ENCODE peak calls at places on chromosome 10, in four cellular contexts. B, X, T and C are unnamed samples. For H3K4me1, the result is how much of the 10 kb centered on the place peaks cover.

GRCh38 chr10:96369890-96370574 is 11.2 kb upstream of the OPALIN start:
- DNase-seq in X (no peak), T (no peak), B (no peak), C (no peak)

GRCh38 chr10:12852732-12853131 is 148.8 kb downstream of the CCDC3 start:
- DNase-seq in X (no peak), B (no peak), T (no peak), C (no peak)

GRCh38 chr10:14409247-14409646 is 78.5 kb upstream of the FRMD4A start:
- DNase-seq in X (no peak), T (no peak), B (no peak), C (no peak)

GRCh38 chr10:120833222-120833928 is 17.8 kb upstream of the WDR11 start:
- DNase-seq in B (no peak), X (no peak), T (no peak), C (no peak)

GRCh38 chr10:108069096-108069495 is 904.6 kb upstream of the SORCS1 start:
- DNase-seq in X (no peak), B (no peak), T (no peak), C (no peak)

GRCh38 chr10:94183666-94184264 is 179.0 kb downstream of the NOC3L start:
- DNase-seq in T (no peak), B (no peak), X (no peak), C (no peak)

GRCh38 chr10:102231357-102232318 is 5.5 kb downstream of the ELOVL3 start:
- DNase-seq in T (no peak), X (peak), B (peak), C (peak)

GRCh38 chr10:100999742-101000601 is at the start of gene LZTS2:
- DNase-seq in X (no peak), B (no peak), T (peak), C (peak)

GRCh38 chr10:28838908-28839307 is 161.6 kb downstream of the BAMBI start:
- DNase-seq in X (peak), B (no peak), T (no peak), C (no peak)

GRCh38 chr10:48614481-48615383 is 9.9 kb upstream of the ARHGAP22 start:
- DNase-seq in B (no peak), T (no peak), X (no peak), C (no peak)

GRCh38 chr10:13001041-13001886 is at the start of gene CCDC3:
- DNase-seq in B (peak), X (no peak), T (peak), C (no peak)

GRCh38 chr10:4851176-4851575 is 25.2 kb downstream of the AKR1E2 start:
- DNase-seq in T (no peak), B (no peak), X (no peak), C (no peak)

GRCh38 chr10:31467791-31468535 is 148.9 kb downstream of the ZEB1 start:
- DNase-seq in B (no peak), X (peak), T (no peak), C (no peak)

GRCh38 chr10:11145498-11145855 is 127.8 kb downstream of the CELF2 start:
- DNase-seq in T (no peak), X (no peak), B (peak), C (peak)

GRCh38 chr10:113474756-113475155 is 78.1 kb upstream of the HABP2 start:
- DNase-seq in X (no peak), B (no peak), T (no peak), C (no peak)

GRCh38 chr10:33193867-33194521 is 140.5 kb downstream of the NRP1 start:
- DNase-seq in T (no peak), B (no peak), X (no peak), C (no peak)

GRCh38 chr10:50937230-50937907 is 51.9 kb upstream of the A1CF start:
- DNase-seq in B (no peak), X (peak), T (no peak), C (no peak)

GRCh38 chr10:686155-686931 is 3.1 kb downstream of the DIP2C start:
- DNase-seq in T (no peak), B (no peak), X (no peak), C (no peak)

GRCh38 chr10:18681971-18682403 is 22.8 kb downstream of the ARL5B start:
- DNase-seq in X (no peak), T (no peak), B (no peak), C (no peak)

GRCh38 chr10:58027431-58027830 is 240.3 kb downstream of the IPMK start:
- DNase-seq in T (no peak), X (no peak), B (no peak), C (no peak)

GRCh38 chr10:44756235-44756634 is 154.9 kb upstream of the TMEM72 start:
- DNase-seq in X (no peak), T (no peak), B (no peak), C (no peak)

GRCh38 chr10:52280051-52280450 is 34.0 kb upstream of the DKK1 start:
- DNase-seq in X (no peak), B (no peak), T (no peak), C (no peak)

GRCh38 chr10:118298787-118299186 is 43.3 kb downstream of the FAM204A start:
- DNase-seq in B (no peak), X (no peak), T (no peak), C (no peak)

GRCh38 chr10:132517951-132518521 is 19.6 kb upstream of the INPP5A start:
- DNase-seq in B (peak), X (no peak), T (peak), C (peak)

GRCh38 chr10:132520147-132520811 is 17.3 kb upstream of the INPP5A start:
- DNase-seq in X (no peak), B (peak), T (peak), C (peak)

GRCh38 chr10:132519382-132520146 is 18.0 kb upstream of the INPP5A start:
- DNase-seq in B (peak), X (no peak), T (peak), C (peak)

GRCh38 chr10:132516771-132517725 is 20.5 kb upstream of the INPP5A start:
- DNase-seq in T (peak), B (peak), X (no peak), C (peak)

GRCh38 chr10:132518572-132519381 is 18.8 kb upstream of the INPP5A start:
- DNase-seq in X (peak), B (peak), T (peak), C (peak)
- H3K4me1 ChIP-seq in X (under half), B (half or more), T (under half), C (half or more)

DNA sequence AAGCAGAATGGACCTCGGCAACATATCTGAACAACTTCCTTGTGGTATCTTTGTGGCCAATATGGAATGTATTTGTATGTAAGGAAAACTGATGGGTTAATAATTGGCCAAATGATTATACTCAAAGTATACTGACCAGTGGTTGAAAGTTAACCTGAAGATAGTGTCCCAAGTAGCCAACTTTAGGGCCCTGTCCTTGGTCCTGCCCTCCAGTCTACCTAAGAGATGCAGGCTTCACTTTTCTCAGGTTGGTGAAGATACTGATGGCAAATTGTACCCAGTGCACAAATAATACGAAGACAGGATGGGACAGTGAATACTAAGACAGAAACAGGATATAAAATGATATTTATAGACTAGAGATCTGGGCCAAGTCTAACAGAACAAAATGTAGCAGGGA is 109.2 kb downstream of the SORCS3 start:
- DNase-seq in B (no peak), T (no peak), X (no peak), C (no peak)
- TF ChIP-seq POLR2A in B (no peak), T (no peak), X (no peak), C (no peak)

DNA sequence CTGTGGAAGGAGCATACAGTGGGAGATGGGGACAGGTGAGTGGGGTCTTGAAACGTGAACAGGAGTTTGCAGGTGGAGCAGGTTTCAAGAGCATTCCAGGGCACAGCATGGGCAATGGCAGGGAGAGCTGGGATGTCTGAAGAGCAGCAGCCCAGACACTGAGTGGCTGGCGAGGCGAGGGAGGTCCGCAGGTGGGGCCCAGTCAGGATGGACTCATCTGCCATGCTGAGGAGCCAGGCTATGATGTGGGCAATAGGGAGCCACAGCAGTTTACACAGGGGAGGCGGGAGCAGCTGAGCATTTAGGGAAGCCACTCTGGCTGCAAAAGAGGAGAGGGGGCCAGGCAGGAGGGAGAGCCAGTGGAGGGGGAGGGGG is 138.7 kb downstream of the FAM53B start:
- DNase-seq in X (no peak), T (peak), B (no peak), C (peak)
- H3K4me1 ChIP-seq in X (under half), T (under half), B (under half), C (half or more)

DNA sequence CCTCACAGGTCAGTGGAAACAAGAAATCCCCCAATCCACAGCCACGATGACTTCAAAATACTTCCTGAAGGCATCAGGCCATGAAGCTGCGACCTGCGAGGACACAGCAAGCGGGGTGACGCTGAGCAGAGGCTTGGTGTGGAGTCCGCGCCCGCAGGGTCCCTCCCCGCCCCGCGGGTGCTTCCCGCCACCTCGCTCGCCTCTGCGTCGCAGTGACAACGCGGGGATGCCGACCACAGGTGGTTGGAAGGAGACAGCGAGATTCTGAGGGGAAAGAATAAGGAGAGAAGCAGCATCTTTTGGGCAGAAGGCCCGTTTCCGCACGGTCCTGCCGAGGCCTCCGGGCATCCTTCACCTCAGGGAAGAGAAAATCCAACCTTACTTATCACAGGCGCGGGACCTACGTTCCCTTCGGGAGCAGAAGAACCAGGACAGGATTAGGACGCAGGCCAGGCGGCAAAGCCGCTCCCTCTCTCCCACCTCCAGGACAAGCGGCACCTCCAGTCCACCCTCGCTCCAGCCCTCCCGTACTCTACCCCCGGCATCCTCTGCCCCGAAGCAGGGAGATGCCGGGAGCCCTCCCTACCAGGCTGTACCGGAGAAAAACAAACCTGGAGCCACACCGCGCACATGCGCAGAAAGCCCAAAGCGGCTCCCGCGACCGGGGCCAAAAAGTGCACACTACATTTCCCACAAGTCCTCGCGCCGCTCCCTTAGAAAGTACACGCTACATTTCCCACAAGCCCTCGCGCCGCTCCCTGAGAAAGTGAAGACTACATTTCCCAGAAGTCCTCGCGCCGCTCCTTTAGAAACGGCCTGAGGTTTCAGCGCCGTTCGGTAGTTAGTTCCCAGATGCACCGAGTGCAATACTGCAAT is 85.9 kb downstream of the ZNF33B start:
- DNase-seq in T (peak), B (peak), X (peak), C (peak)
- TF ChIP-seq POLR2A in T (peak), B (no peak), X (peak), C (no peak)

GRCh38 chr10:90966146-90966545 is 45.3 kb upstream of the ANKRD1 start:
- DNase-seq in T (no peak), X (no peak), B (no peak), C (no peak)

GRCh38 chr10:90969148-90969547 is 48.3 kb upstream of the ANKRD1 start:
- DNase-seq in T (no peak), X (no peak), B (no peak), C (no peak)

GRCh38 chr10:90965720-90966119 is 44.8 kb upstream of the ANKRD1 start:
- DNase-seq in B (peak), T (no peak), X (no peak), C (no peak)

GRCh38 chr10:90968448-90969086 is 47.7 kb upstream of the ANKRD1 start:
- DNase-seq in X (no peak), T (no peak), B (no peak), C (no peak)

DNA sequence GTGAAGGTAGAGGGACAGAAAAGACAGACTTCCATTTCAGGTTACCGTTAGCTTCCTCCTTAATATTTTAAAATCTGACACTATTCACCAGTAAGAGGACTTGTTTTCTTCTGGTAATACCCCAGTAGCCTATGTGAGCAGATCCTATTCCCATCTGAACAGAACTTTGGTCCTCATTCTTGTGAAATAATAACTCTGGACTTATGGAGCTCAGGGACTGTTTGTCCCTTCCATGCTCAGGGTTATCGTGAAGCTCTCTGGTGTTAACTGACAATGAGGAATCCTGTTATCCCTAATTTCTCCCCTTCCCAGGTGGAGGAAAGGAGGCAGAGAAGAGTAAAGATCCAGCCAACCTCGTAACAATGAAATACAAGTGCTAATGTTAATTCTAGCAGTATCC is 47.0 kb upstream of the ANKRD1 start:
- DNase-seq in T (no peak), X (no peak), B (no peak), C (no peak)
- H3K4me1 ChIP-seq in T (under half), X (under half), B (half or more), C (under half)

GRCh38 chr10:70293169-70293813 is 9.5 kb upstream of the NPFFR1 start:
- DNase-seq in T (no peak), B (no peak), X (no peak), C (no peak)
- TF ChIP-seq POLR2A in T (no peak), B (no peak), X (no peak), C (no peak)

GRCh38 chr10:124649209-124649608 is 95.0 kb downstream of the FAM53B start:
- DNase-seq in T (peak), B (no peak), X (no peak), C (peak)
- H3K4me1 ChIP-seq in T (half or more), B (half or more), X (under half), C (half or more)

GRCh38 chr10:30430544-30431298 is 3.3 kb upstream of the MAP3K8 start:
- DNase-seq in T (no peak), B (no peak), X (no peak), C (no peak)

GRCh38 chr10:30433779-30434272 is at the start of gene MAP3K8:
- DNase-seq in T (peak), X (peak), B (peak), C (peak)

GRCh38 chr10:30433286-30433778 is 652 bp upstream of the MAP3K8 start:
- DNase-seq in X (peak), B (peak), T (peak), C (peak)

GRCh38 chr10:30432631-30433285 is 1.2 kb upstream of the MAP3K8 start:
- DNase-seq in B (peak), T (peak), X (peak), C (peak)

GRCh38 chr10:30431435-30431911 is 2.5 kb upstream of the MAP3K8 start:
- DNase-seq in X (no peak), T (peak), B (peak), C (peak)
- TF ChIP-seq POLR2A in X (no peak), T (peak), B (no peak), C (no peak)

GRCh38 chr10:77393821-77394501 is 243.6 kb downstream of the KCNMA1 start:
- DNase-seq in X (no peak), T (no peak), B (no peak), C (no peak)
- H3K4me1 ChIP-seq in X (under half), T (under half), B (under half), C (under half)